ENCODE peak calls at places on chromosomes 11 and 22, in four cellular contexts. G is GM23248, V is IMR-90, X is hepatocyte. C is an unnamed sample.

GRCh38 chr11:2930705-2931415 is 1.6 kb upstream of the PHLDA2 start:
- DNase-seq in X (peak; percentile 90), G (peak; percentile 48), V (peak; percentile 23), C (peak; percentile 75)

GRCh38 chr11:96052921-96053631 is 129.2 kb upstream of the MTMR2 start:
- DNase-seq in V (peak; percentile 62), X (no peak), G (peak; percentile 72), C (peak; percentile 80)

GRCh38 chr22:30079952-30080533 is at the start of gene HORMAD2:
- DNase-seq in X (peak; percentile 70), V (no peak), G (peak; percentile 50), C (peak; percentile 89)

GRCh38 chr11:99973993-99974392 is 713.1 kb upstream of the ARHGAP42 start:
- DNase-seq in G (no peak), X (peak; percentile 48), V (no peak), C (peak; percentile 4)

GRCh38 chr11:124756753-124757227 is 4.7 kb upstream of the VSIG2 start:
- DNase-seq in G (no peak), V (no peak), X (no peak), C (no peak)

GRCh38 chr11:77087723-77088225 is 14.9 kb upstream of the OMP start:
- DNase-seq in X (no peak), V (no peak), G (no peak), C (no peak)

GRCh38 chr11:1538153-1538552 is 33.9 kb downstream of the DUSP8 start:
- DNase-seq in G (no peak), X (no peak), V (no peak), C (no peak)

GRCh38 chr11:6061475-6061874 is 30.9 kb upstream of the OR56A1 start:
- DNase-seq in G (peak; percentile 7), X (no peak), V (no peak), C (no peak)

GRCh38 chr11:47106839-47107520 is 69.7 kb downstream of the ARFGAP2 start:
- DNase-seq in G (no peak), V (no peak), X (no peak), C (no peak)

GRCh38 chr22:42279425-42280020 is 9.1 kb upstream of the TCF20 start:
- DNase-seq in V (no peak), X (no peak), G (no peak), C (no peak)

GRCh38 chr11:120432056-120433018 is 79.2 kb upstream of the GRIK4 start:
- DNase-seq in G (peak; percentile 97), V (peak; percentile 100), X (peak; percentile 73), C (peak; percentile 2)

GRCh38 chr22:48888466-48889208 is 939.0 kb downstream of the BRD1 start:
- DNase-seq in G (no peak), V (no peak), X (no peak), C (no peak)

GRCh38 chr11:36135062-36135461 is 154.2 kb downstream of the COMMD9 start:
- DNase-seq in X (no peak), V (no peak), G (no peak), C (no peak)

GRCh38 chr11:116618461-116618860 is 154.3 kb downstream of the BUD13 start:
- DNase-seq in V (no peak), G (no peak), X (no peak), C (no peak)
- H2AFZ ChIP-seq in V (peak overlapping the region; percentile 32), G (no peak overlapping the region), X (no peak overlapping the region), C (no peak overlapping the region)

DNA sequence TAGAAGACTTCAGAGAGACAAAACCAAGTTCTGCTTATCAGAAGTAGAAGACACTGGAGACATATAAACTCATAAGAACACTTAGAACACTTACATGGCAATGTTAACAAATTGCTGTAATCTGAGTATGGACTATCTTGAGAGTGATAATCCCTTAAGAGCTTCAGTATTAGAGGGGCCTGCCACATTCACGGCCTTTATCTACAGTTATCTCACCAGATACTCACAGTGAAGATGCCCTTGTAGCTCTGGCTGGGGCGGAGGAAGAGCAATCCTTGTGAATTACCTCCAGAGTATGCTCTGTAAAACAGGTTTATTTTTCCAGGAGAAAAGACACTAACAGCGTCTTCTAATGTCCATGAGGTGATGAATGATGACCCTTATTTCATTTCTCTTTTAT is 762.8 kb downstream of the FAM181B start:
- DNase-seq in X (no peak), V (no peak), G (no peak), C (no peak)
- H2AFZ ChIP-seq in X (no peak overlapping the region), V (no peak overlapping the region), G (no peak overlapping the region), C (no peak overlapping the region)

GRCh38 chr22:18068381-18068988 is 9.3 kb upstream of the PEX26 start:
- DNase-seq in V (peak; percentile 44), X (no peak), G (peak; percentile 71), C (peak; percentile 42)
- H2AFZ ChIP-seq in V (peak overlapping the region; percentile 78), X (no peak overlapping the region), G (peak overlapping the region; percentile 82), C (no peak overlapping the region)

GRCh38 chr11:117265745-117266144 is 25.4 kb upstream of the BACE1-AS start:
- DNase-seq in G (no peak), V (no peak), X (no peak), C (no peak)
- H2AFZ ChIP-seq in G (no peak overlapping the region), V (no peak overlapping the region), X (no peak overlapping the region), C (no peak overlapping the region)

DNA sequence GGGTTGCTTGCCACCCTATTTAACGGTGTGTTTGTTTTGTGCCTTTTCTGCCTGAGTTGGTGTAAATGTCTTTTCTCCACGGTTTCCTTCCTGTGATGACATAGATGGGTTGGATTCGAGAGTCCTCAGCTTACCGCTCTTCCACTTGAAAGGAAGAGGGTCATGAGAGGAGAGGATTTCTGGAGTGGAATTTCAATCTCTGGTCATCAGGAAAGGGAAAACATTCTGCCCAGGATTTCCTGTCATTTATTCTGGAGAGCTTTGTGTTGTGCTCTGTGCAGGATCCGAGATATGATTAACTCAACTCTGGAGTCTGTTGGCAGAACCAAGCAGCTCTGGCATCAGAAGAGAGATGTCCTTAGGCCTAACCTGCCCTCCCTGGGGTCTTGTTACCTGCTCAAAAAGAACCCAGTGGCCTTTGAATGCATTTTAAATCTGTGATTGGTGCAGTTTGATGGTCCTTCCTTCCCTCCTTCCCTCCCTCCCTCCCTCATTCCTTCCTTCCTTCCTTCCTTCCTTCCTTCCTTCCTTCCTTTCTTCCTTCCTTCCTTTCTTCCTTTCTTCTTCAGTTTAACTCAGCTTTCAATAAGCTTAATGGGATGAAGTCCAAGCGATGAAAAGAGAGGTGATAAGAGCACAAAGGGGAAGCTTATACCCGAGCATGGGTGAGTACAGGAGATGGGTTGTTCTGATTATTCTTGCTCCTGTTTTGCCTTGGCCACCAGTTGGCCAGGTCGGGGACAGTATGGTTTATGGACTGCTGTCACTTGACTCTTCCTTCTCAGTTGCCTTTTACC is 605.4 kb downstream of the NTM start:
- DNase-seq in V (no peak), X (no peak), G (no peak), C (no peak)
- H2AFZ ChIP-seq in V (no peak overlapping the region), X (no peak overlapping the region), G (no peak overlapping the region), C (no peak overlapping the region)

GRCh38 chr11:13277719-13278619 is at the start of gene BMAL1:
- DNase-seq in V (no peak), X (peak; percentile 54), G (peak; percentile 67), C (no peak)
- H2AFZ ChIP-seq in V (peak within 1 kb of the TSS; percentile 99), X (peak within 1 kb of the TSS; percentile 95), G (peak within 1 kb of the TSS; percentile 96), C (peak within 1 kb of the TSS; percentile 71)

GRCh38 chr22:37638351-37639069 is 959 bp upstream of the SH3BP1 start:
- DNase-seq in G (no peak), V (no peak), X (peak; percentile 62), C (no peak)

GRCh38 chr22:37639070-37639760 is at the start of gene SH3BP1:
- DNase-seq in X (peak; percentile 81), V (no peak), G (peak; percentile 70), C (peak; percentile 65)

GRCh38 chr22:37641251-37641949 is 1.9 kb downstream of the SH3BP1 start:
- DNase-seq in G (no peak), X (no peak), V (no peak), C (no peak)

GRCh38 chr22:37640591-37641250 is 1.3 kb downstream of the SH3BP1 start:
- DNase-seq in V (no peak), G (no peak), X (no peak), C (peak; percentile 58)

GRCh38 chr22:37639771-37640590 is 512 bp downstream of the SH3BP1 start:
- DNase-seq in V (no peak), G (peak; percentile 32), X (no peak), C (peak; percentile 22)
- H2AFZ ChIP-seq in V (peak overlapping the region; percentile 81), G (peak overlapping the region; percentile 83), X (peak overlapping the region; percentile 86), C (no peak overlapping the region)

GRCh38 chr11:73258104-73258684 is 13.9 kb upstream of the P2RY6 start:
- DNase-seq in G (no peak), X (no peak), V (no peak), C (no peak)
- H2AFZ ChIP-seq in G (peak overlapping the region; percentile 82), X (no peak overlapping the region), V (peak overlapping the region; percentile 90), C (no peak overlapping the region)